ENCODE peak calls at places on chromosomes 11 and 22, in four cellular contexts. W is CD8-positive, alpha-beta T cell; M is prostate gland; C is tibial artery. E is an unnamed sample. For H3K9me3, the result is how much of the 10 kb centered on the place peaks cover.

GRCh38 chr11:90220391-90220790 is 2.5 kb downstream of the CHORDC1 start:
- DNase-seq in W (no peak), M (no peak), C (no peak), E (no peak)

GRCh38 chr11:257766-258493 is 20.3 kb upstream of the NLRP6 start:
- DNase-seq in W (no peak), M (no peak), C (no peak), E (no peak)

GRCh38 chr11:12179521-12179920 is 69.1 kb downstream of the MICAL2 start:
- DNase-seq in W (no peak), M (no peak), C (no peak), E (no peak)

GRCh38 chr11:2802389-2803185 is 83.0 kb downstream of the CDKN1C start:
- DNase-seq in W (no peak), M (no peak), C (peak), E (no peak)

GRCh38 chr22:29973269-29973668 is 90.3 kb downstream of the MTMR3 start:
- DNase-seq in W (no peak), M (no peak), C (no peak), E (no peak)

GRCh38 chr11:107973641-107974040 is 35.1 kb upstream of the CUL5 start:
- DNase-seq in W (no peak), M (no peak), C (no peak), E (no peak)

GRCh38 chr11:1632053-1632714 is 2.6 kb downstream of the KRTAP5-5 start:
- DNase-seq in W (no peak), M (no peak), C (no peak), E (no peak)

GRCh38 chr11:69371731-69372588 is 78.0 kb downstream of the MYEOV start:
- DNase-seq in W (no peak), M (no peak), C (no peak), E (no peak)

GRCh38 chr11:17073370-17074027 is 4.0 kb downstream of the RPS13 start:
- DNase-seq in W (no peak), M (no peak), C (no peak), E (no peak)

GRCh38 chr11:109552376-109552775 is 130.4 kb downstream of the C11orf87 start:
- DNase-seq in W (no peak), M (no peak), C (no peak), E (no peak)

GRCh38 chr11:2927851-2928604 is 1.2 kb downstream of the PHLDA2 start:
- DNase-seq in W (no peak), M (no peak), C (no peak), E (no peak)

GRCh38 chr22:34696557-34696956 is 369.4 kb upstream of the ISX start:
- DNase-seq in W (no peak), M (no peak), C (no peak), E (no peak)

GRCh38 chr11:62896049-62896448 is 15.4 kb downstream of the SLC3A2 start:
- DNase-seq in W (no peak), M (no peak), C (no peak), E (no peak)

GRCh38 chr11:99069831-99070444 is 49.2 kb downstream of the CNTN5 start:
- DNase-seq in W (no peak), M (no peak), C (no peak), E (no peak)

GRCh38 chr11:117144477-117145392 is 648 bp downstream of the PAFAH1B2 start:
- DNase-seq in W (peak), M (peak), C (peak), E (peak)

GRCh38 chr11:64028398-64029115 is 7.2 kb upstream of the FLRT1 start:
- DNase-seq in W (no peak), M (no peak), C (no peak), E (no peak)

GRCh38 chr11:92423635-92424034 is 199.0 kb downstream of the FAT3 start:
- DNase-seq in W (no peak), M (no peak), C (no peak), E (no peak)

GRCh38 chr11:71200761-71201160 is 51.6 kb downstream of the SHANK2 start:
- DNase-seq in W (no peak), M (no peak), C (no peak), E (no peak)

GRCh38 chr11:68584097-68584496 is 100.2 kb upstream of the GAL start:
- DNase-seq in W (peak), M (no peak), C (no peak), E (peak)

DNA sequence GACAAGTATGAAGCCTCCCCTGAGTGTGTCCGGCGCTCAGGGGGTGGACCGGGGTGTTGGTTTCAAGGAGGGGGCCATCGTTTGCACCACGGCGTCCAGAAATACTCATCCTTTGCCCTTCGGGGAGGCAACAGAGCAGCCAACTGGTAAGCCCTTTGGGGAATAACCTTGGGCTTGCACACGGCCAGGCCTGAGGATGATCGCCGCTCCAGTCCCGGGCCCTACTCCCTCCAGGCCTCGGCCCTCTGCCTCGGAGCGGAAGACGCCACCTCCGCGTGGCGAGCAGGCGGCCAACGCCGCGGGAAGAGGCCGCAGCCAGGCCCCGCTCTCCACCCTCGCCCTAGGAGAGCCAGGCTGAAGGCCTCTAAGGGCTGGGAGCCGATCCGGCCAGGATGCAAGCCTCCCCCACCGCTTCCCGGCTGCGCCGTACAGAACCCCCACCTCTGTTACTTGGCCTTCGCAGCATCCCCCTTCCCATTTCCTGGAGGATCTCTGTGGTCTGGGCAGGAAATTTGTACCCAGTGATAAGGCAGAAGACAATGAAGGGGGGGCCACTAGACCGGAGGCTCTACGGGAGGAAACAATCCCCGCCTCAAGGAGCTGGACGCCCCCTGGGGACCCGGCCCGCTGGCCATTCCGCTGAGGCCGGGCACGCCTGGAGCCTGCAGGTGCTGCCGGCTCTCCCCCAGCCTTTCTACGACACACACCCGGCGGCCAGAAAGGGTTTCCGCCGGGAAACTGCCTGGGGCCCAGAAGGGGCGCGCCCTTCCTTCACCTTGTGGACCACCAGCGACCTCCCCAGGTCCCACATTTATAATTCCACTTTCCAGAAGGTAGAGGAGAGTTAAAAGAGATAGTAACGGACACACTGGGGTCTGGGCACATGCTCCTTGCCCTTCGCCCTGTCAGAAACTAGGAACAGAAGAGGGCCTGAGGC is 2.6 kb downstream of the ESAM start:
- DNase-seq in W (no peak), M (no peak), C (no peak), E (no peak)
- H3K27ac ChIP-seq in W (no peak), M (no peak), C (peak), E (peak)

GRCh38 chr11:43772733-43773132 is 92.2 kb downstream of the HSD17B12 start:
- DNase-seq in W (no peak), M (no peak), C (no peak), E (no peak)

GRCh38 chr11:43774786-43775185 is 94.2 kb downstream of the HSD17B12 start:
- DNase-seq in W (no peak), M (no peak), C (no peak), E (no peak)

GRCh38 chr11:43765194-43765593 is 84.7 kb downstream of the HSD17B12 start:
- DNase-seq in W (no peak), M (no peak), C (no peak), E (no peak)

DNA sequence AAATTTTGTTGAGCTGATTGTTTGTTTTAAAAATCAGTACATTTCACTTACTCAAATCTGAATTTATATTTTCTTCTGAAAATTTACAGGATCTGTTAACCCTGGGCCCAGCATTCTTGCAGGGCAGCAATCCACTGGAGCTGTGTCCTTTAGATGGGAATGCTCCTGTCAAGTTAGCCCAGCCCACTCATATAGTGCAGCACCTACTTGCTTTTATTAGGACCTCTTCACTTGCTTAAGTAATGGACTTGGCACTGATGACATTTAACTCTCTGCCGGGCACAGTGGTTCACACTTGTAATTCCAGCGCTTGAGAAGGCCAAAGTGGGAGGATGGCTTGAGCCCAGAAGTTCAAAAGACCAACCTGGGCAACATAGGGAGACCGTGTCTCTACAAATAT is 89.6 kb downstream of the HSD17B12 start:
- DNase-seq in W (no peak), M (no peak), C (no peak), E (no peak)
- H3K9me3 ChIP-seq in W (under half), M (under half), C (under half), E (under half)

GRCh38 chr22:21108379-21109115 is 62.8 kb downstream of the LRRC74B start:
- DNase-seq in W (no peak), M (no peak), C (no peak), E (no peak)
- H3K27ac ChIP-seq in W (no peak), M (no peak), C (no peak), E (no peak)

GRCh38 chr11:114624455-114625207 is 29.0 kb upstream of the NXPE4 start:
- DNase-seq in W (no peak), M (no peak), C (no peak), E (no peak)
- H3K9me3 ChIP-seq in W (under half), M (under half), C (under half), E (under half)

GRCh38 chr11:126360049-126360446 is 4.6 kb downstream of the ST3GAL4 start:
- DNase-seq in W (no peak), M (no peak), C (no peak), E (no peak)

GRCh38 chr11:126361400-126361799 is 5.9 kb downstream of the ST3GAL4 start:
- DNase-seq in W (no peak), M (no peak), C (no peak), E (no peak)

GRCh38 chr11:126362879-126363655 is 7.6 kb downstream of the ST3GAL4 start:
- DNase-seq in W (no peak), M (no peak), C (no peak), E (no peak)

GRCh38 chr11:126366064-126366822 is 10.8 kb downstream of the ST3GAL4 start:
- DNase-seq in W (no peak), M (no peak), C (no peak), E (no peak)

GRCh38 chr11:126363706-126364245 is 8.3 kb downstream of the ST3GAL4 start:
- DNase-seq in W (no peak), M (no peak), C (no peak), E (no peak)
- H3K27ac ChIP-seq in W (no peak), M (no peak), C (no peak), E (peak)

GRCh38 chr11:134901955-134902707 is 490.1 kb upstream of the B3GAT1 start:
- DNase-seq in W (no peak), M (no peak), C (no peak), E (no peak)
- H3K9me3 ChIP-seq in W (under half), M (under half), C (under half), E (under half)